ENCODE peak calls at places on chromosomes 3 and 15, in six cellular contexts. T is HepG2, F is AG09309, J is epithelial cell of proximal tubule, N is GM23338, D is nephron progenitor cell. W is an unnamed sample.

GRCh38 chr3:132256984-132257383 is 60.2 kb upstream of the ACP3 start:
- DNase-seq in T (peak; percentile 27), F (no peak), J (no peak), N (peak; percentile 83), D (peak; percentile 29), W (no peak)

GRCh38 chr15:65354835-65355172 is 23.0 kb downstream of the IGDCC3 start:
- DNase-seq in T (no peak), F (no peak), J (no peak), N (no peak), D (no peak), W (no peak)

GRCh38 chr3:66362541-66362941 is 138.3 kb downstream of the LRIG1 start:
- DNase-seq in T (no peak), F (peak; percentile 42), J (no peak), N (peak; percentile 42), D (no peak), W (no peak)

GRCh38 chr3:133038089-133038730 is at the start of gene TMEM108:
- DNase-seq in T (no peak), F (no peak), J (no peak), N (peak; percentile 98), D (peak; percentile 95), W (peak; percentile 45)

GRCh38 chr15:57580428-57580827 is 11.3 kb upstream of the MYZAP start:
- DNase-seq in T (no peak), F (no peak), J (no peak), N (no peak), D (no peak), W (no peak)

GRCh38 chr3:177597325-177598109 is 400.2 kb upstream of the TBL1XR1 start:
- DNase-seq in T (no peak), F (peak; percentile 79), J (peak; percentile 84), N (no peak), D (no peak), W (peak; percentile 9)

GRCh38 chr3:161153480-161153879 is 48.3 kb upstream of the B3GALNT1 start:
- DNase-seq in T (no peak), F (no peak), J (no peak), N (no peak), D (no peak), W (no peak)

GRCh38 chr3:122697952-122698625 is 17.4 kb downstream of the PARP14 start:
- DNase-seq in T (no peak), F (no peak), J (peak; percentile 58), N (no peak), D (no peak), W (peak; percentile 49)

GRCh38 chr3:38616658-38617057 is 32.8 kb downstream of the SCN5A start:
- DNase-seq in T (no peak), F (no peak), J (no peak), N (no peak), D (no peak), W (no peak)

GRCh38 chr3:23865595-23866396 is 51.0 kb downstream of the NKIRAS1 start:
- DNase-seq in T (peak; percentile 65), F (no peak), J (no peak), N (peak; percentile 67), D (peak; percentile 63), W (peak; percentile 45)

GRCh38 chr3:149658444-149659172 is 783 bp upstream of the WWTR1 start:
- DNase-seq in T (no peak), F (no peak), J (no peak), N (peak; percentile 84), D (peak; percentile 69), W (peak; percentile 85)

GRCh38 chr15:42368096-42368495 is 8.8 kb downstream of the CAPN3 start:
- DNase-seq in T (no peak), F (peak; percentile 46), J (no peak), N (no peak), D (no peak), W (no peak)

GRCh38 chr3:24407980-24408460 is 86.6 kb downstream of the THRB start:
- DNase-seq in T (no peak), F (no peak), J (no peak), N (no peak), D (no peak), W (no peak)

GRCh38 chr15:67100808-67101581 is 35.6 kb downstream of the SMAD3 start:
- DNase-seq in T (no peak), F (no peak), J (no peak), N (no peak), D (no peak), W (peak; percentile 60)

GRCh38 chr3:30751610-30752299 is 142.7 kb downstream of the GADL1 start:
- DNase-seq in T (peak; percentile 20), F (no peak), J (no peak), N (peak; percentile 77), D (peak; percentile 44), W (peak; percentile 11)

GRCh38 chr3:125107861-125108567 is 52.2 kb upstream of the HEG1 start:
- DNase-seq in T (no peak), F (peak; percentile 76), J (peak; percentile 86), N (no peak), D (no peak), W (peak; percentile 68)

GRCh38 chr15:87401986-87402385 is 854.6 kb downstream of the NTRK3 start:
- DNase-seq in T (no peak), F (no peak), J (no peak), N (peak; percentile 50), D (no peak), W (no peak)

GRCh38 chr3:152192936-152193672 is 75.6 kb upstream of the MBNL1 start:
- DNase-seq in T (no peak), F (no peak), J (no peak), N (no peak), D (no peak), W (no peak)

GRCh38 chr3:187274977-187275338 is 16.6 kb downstream of the MASP1 start:
- DNase-seq in T (no peak), F (no peak), J (no peak), N (peak; percentile 95), D (peak; percentile 8), W (no peak)

GRCh38 chr3:67400476-67400875 is 253.9 kb downstream of the SUCLG2 start:
- DNase-seq in T (no peak), F (no peak), J (no peak), N (no peak), D (no peak), W (no peak)

GRCh38 chr3:177195941-177196472 is 1.3 kb downstream of the TBL1XR1 start:
- DNase-seq in T (no peak), F (no peak), J (no peak), N (no peak), D (no peak), W (no peak)

GRCh38 chr3:108664266-108664665 is 74.7 kb downstream of the DZIP3 start:
- DNase-seq in T (no peak), F (no peak), J (no peak), N (no peak), D (no peak), W (no peak)

DNA sequence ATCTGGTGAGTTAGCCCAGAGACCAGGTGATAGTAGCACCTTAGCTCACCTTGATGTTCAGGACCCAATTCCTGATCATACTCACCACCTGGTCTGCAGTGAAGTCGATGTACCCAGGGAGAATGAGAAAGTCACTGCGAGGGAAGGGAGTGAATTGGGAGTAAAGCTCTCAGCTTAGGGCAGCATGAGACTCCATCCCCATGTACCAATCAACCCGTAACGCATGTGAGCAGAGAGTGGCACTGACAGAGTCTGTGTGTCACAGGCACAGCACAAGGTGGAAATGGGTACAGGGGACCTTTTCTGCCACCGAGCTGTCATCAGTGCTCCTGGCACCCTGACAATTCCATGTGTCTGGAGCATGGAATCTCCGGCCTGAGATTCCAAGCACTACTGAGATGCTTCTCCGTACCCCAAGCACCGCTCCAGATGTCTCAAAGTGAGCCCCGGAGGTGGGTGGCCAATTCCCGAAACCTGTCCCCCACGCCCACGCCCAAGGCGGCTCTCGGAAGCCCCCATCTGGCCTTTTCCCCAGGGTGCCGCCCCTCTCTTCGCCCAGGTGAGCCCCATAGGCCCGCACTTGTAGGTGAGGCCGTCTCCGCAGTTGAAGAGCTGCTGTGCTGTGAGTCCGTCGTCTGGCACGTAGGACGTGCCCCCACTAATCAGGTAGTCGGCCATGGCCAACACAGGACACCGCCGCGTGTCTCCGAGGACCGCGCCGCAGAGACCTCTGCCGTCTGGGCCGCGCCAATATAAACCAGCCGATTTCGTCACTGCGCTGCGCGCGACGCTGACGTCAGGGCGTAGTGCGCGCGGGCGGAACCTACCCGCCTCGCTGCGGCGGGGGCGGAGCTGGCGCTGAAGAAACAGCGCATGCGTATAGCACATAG is at the start of gene IMPDH2:
- DNase-seq in T (peak; percentile 82), F (peak; percentile 61), J (no peak), N (peak; percentile 96), D (peak; percentile 93), W (peak; percentile 88)
- TF ChIP-seq CTCF in T (peak; percentile 71), F (peak; percentile 7), J (no peak), N (no peak), D (no peak), W (peak; percentile 23)

DNA sequence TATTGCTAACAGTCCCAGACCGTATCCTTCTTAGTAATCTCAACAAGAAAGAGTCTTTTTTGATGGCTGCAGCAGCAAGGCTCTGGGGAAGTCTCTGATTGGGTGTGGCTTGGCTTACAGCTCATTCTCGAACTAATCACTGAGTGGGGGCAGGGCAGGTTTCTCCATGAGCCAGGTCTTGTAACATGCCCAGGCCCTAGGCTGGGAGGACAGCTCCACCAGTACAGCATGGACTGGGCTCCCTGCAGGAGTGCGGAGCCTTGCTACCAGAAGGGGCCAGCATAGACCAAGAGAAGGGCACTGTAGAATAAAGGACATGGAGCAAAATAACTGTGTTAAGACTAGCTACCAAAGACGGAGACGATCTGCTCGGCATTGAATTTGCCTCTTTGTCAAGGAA is 7.2 kb downstream of the CD276 start:
- DNase-seq in T (no peak), F (no peak), J (no peak), N (peak; percentile 84), D (peak; percentile 25), W (no peak)
- TF ChIP-seq CTCF in T (peak; percentile 25), F (peak; percentile 21), J (no peak), N (peak; percentile 25), D (no peak), W (no peak)

GRCh38 chr3:142129516-142130171 is 19.7 kb downstream of the TFDP2 start:
- DNase-seq in T (no peak), F (no peak), J (no peak), N (no peak), D (no peak), W (no peak)
- TF ChIP-seq CTCF in T (no peak), F (no peak), J (peak; percentile 49), N (peak; percentile 54), D (peak; percentile 14), W (no peak)

DNA sequence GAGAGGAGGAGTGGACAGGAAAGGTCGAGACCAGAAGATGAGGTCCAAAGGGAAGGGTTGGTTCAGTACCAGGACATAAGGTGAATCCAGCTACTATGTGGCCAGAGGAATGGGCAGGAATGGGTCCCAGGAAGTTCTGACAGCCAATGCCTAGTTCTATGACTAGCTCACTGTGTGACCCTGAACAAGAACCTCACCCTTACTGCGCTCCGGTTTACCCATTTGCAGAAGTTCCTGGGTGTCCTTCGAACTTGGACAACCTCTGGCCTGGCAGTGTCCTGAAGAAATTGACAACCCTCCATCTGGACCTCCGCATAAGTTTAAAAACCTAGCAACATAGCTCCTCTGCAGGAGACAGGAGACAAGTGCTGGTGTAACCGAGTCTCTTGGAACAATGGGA is 12.2 kb upstream of the PSTPIP1 start:
- DNase-seq in T (no peak), F (no peak), J (no peak), N (no peak), D (no peak), W (no peak)
- TF ChIP-seq CTCF in T (no peak), F (no peak), J (no peak), N (no peak), D (no peak), W (no peak)

GRCh38 chr3:190359813-190360212 is 28.1 kb upstream of the CLDN16 start:
- DNase-seq in T (no peak), F (no peak), J (no peak), N (peak; percentile 9), D (no peak), W (no peak)
- TF ChIP-seq CTCF in T (no peak), F (no peak), J (no peak), N (no peak), D (no peak), W (no peak)